ENCODE peak calls at places on chromosomes 13 and 19, in four cellular contexts. V is naive thymus-derived CD4-positive, alpha-beta T cell; P is A549; I is cardiac muscle cell. J is an unnamed sample.

GRCh38 chr19:36225219-36225892 is 10.4 kb downstream of the ZNF146 start:
- DNase-seq in V (no peak), P (no peak), I (peak), J (peak)

GRCh38 chr19:2249010-2249866 is at the start of gene AMH:
- DNase-seq in V (no peak), P (no peak), I (no peak), J (no peak)

GRCh38 chr13:110985570-110985969 is 70.7 kb upstream of the ANKRD10 start:
- DNase-seq in V (no peak), P (no peak), I (peak), J (no peak)

GRCh38 chr19:53809518-53810186 is 14.5 kb downstream of the NLRP12 start:
- DNase-seq in V (no peak), P (no peak), I (no peak), J (no peak)

GRCh38 chr13:54241719-54242118 is 1213.1 kb downstream of the OLFM4 start:
- DNase-seq in V (no peak), P (no peak), I (no peak), J (peak)

GRCh38 chr19:1590641-1591397 is 1.8 kb downstream of the MBD3 start:
- DNase-seq in V (no peak), P (no peak), I (peak), J (no peak)

GRCh38 chr19:31262673-31263308 is 86.4 kb downstream of the TSHZ3 start:
- DNase-seq in V (no peak), P (no peak), I (peak), J (no peak)

GRCh38 chr19:38290631-38291147 is 13.4 kb upstream of the C19orf33 start:
- DNase-seq in V (no peak), P (no peak), I (peak), J (peak)

GRCh38 chr13:111202745-111203144 is 87.6 kb downstream of the ARHGEF7 start:
- DNase-seq in V (peak), P (peak), I (peak), J (peak)

GRCh38 chr13:51837016-51837415 is 8.0 kb downstream of the TMEM272 start:
- DNase-seq in V (no peak), P (no peak), I (no peak), J (no peak)

GRCh38 chr19:42140125-42140754 is 8.0 kb upstream of the POU2F2 start:
- DNase-seq in V (no peak), P (no peak), I (peak), J (peak)

GRCh38 chr13:34733720-34734119 is 208.3 kb upstream of the NBEA start:
- DNase-seq in V (no peak), P (no peak), I (peak), J (peak)

GRCh38 chr13:24274452-24274971 is 34.9 kb upstream of the C1QTNF9 start:
- DNase-seq in V (peak), P (no peak), I (peak), J (peak)

GRCh38 chr13:26914624-26915023 is 154.0 kb upstream of the GPR12 start:
- DNase-seq in V (no peak), P (no peak), I (peak), J (peak)

GRCh38 chr13:24083722-24084421 is 76.6 kb upstream of the SPATA13 start:
- DNase-seq in V (no peak), P (no peak), I (no peak), J (no peak)

GRCh38 chr19:41987141-41987860 is 6.7 kb downstream of the ATP1A3 start:
- DNase-seq in V (no peak), P (no peak), I (no peak), J (no peak)

GRCh38 chr19:47111081-47111589 is 2.4 kb downstream of the ZC3H4 start:
- DNase-seq in V (peak), P (no peak), I (no peak), J (no peak)

GRCh38 chr13:102817907-102818306 is 19.0 kb downstream of the BIVM start:
- DNase-seq in V (no peak), P (no peak), I (no peak), J (no peak)

DNA sequence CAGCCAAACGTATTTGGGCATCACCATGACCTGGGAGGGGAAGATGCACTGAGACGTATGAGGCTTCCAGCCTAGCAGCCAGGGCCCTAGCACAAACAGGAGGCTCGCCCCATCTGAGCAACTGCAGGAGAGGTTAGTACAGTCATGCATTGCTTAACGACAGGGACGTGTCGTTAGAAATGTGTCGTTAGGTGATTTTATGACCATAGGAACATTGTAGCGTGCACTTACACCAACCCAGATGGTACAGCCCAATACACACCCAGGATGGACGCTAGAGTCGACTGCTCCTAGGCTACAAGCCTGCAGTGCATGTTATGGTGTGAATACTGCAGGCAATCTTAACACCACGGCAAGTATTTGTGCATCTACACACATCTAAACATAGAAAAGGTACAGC is 9.3 kb downstream of the CD177 start:
- DNase-seq in V (no peak), P (no peak), I (no peak), J (no peak)
- H3K4me3 ChIP-seq in V (no peak), P (no peak), I (no peak), J (no peak)

DNA sequence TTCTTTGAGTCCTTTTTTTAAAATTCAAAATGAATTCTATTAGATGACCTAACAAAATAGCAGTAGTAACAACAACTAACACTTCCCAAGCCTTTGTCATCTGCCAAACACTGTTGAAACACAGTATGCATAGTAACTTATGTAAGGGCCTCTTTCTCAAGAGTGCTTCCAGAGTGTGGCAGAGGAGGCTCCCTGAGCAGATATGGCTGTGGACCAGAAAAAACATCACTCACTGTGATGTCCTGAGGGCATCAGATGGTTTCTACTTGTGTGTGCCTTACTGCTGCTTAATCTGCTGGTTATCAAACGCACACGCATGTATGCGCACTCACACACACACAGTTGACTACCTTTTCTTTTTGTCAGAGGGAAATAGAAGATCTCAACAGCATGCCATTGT is 110.8 kb downstream of the DLEU7 start:
- DNase-seq in V (no peak), P (no peak), I (peak), J (peak)
- H3K4me3 ChIP-seq in V (no peak), P (no peak), I (no peak), J (no peak)

GRCh38 chr19:8501547-8501946 is 893 bp downstream of the PRAM1 start:
- DNase-seq in V (no peak), P (no peak), I (no peak), J (no peak)
- H3K4me3 ChIP-seq in V (no peak), P (no peak), I (no peak), J (no peak)

GRCh38 chr19:7668842-7669241 is at the start of gene RETN:
- DNase-seq in V (no peak), P (no peak), I (no peak), J (no peak)

GRCh38 chr19:7672522-7672921 is 3.7 kb downstream of the RETN start:
- DNase-seq in V (no peak), P (no peak), I (no peak), J (no peak)

GRCh38 chr19:7670790-7671189 is 1.9 kb downstream of the RETN start:
- DNase-seq in V (no peak), P (no peak), I (no peak), J (no peak)

GRCh38 chr19:7669641-7670040 is 792 bp downstream of the RETN start:
- DNase-seq in V (no peak), P (no peak), I (no peak), J (no peak)

DNA sequence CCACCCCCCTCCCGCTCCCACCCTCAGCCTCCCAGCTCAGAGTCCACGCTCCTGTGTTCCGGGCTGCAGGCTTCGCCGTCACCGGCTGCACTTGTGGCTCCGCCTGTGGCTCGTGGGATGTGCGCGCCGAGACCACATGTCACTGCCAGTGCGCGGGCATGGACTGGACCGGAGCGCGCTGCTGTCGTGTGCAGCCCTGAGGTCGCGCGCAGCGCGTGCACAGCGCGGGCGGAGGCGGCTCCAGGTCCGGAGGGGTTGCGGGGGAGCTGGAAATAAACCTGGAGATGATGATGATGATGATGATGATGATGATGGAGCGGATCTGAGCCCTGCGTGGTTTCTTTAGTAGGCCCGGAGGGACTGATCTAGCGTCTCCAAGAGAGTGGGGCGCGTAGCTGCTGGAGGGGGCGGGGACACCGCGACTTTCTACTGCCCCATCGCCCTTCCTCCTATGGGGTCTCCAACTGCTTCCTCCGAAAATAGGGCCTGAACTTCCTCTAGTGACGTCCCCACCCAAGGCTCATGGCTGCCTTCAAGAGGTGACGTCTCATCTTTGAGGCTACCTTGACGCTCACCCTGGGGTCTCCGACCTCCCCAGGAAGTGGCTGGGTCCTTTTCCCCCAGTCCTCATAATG is 1.4 kb downstream of the RETN start:
- DNase-seq in V (no peak), P (no peak), I (peak), J (no peak)
- H3K4me3 ChIP-seq in V (peak), P (peak), I (peak), J (no peak)

GRCh38 chr19:17846146-17846545 is 1.6 kb downstream of the JAK3 start:
- DNase-seq in V (peak), P (no peak), I (no peak), J (no peak)
- H3K4me3 ChIP-seq in V (peak), P (no peak), I (no peak), J (no peak)

J was measured in bronchial epithelial cell.